ENCODE peak calls at places on chromosome 2, in ten cellular contexts. One of them, this sample, is unnamed.

GRCh38 chr2:168233166-168233565 is 14.2 kb downstream of the STK39 start:
- DNase-seq in hippocampal formation: no peak
- DNase-seq in GM13977: no peak
- DNase-seq in thoracic aorta: no peak
- DNase-seq in activated CD4-positive, alpha-beta T cell treated with anti-CD3 and anti-CD28 coated beads for 48 hours: no peak
- DNase-seq in stomach: no peak
- DNase-seq in T follicular helper cell: no peak
- DNase-seq in NCI-H2107: no peak
- DNase-seq in AG09309: no peak
- DNase-seq in activated T-cell treated with anti-CD3 and anti-CD28 coated beads for 1 hour: no peak
- DNase-seq in this sample: no peak

GRCh38 chr2:156430236-156430977 is 5.8 kb upstream of the GPD2 start:
- DNase-seq in hippocampal formation: no peak
- DNase-seq in GM13977: no peak
- DNase-seq in thoracic aorta: no peak
- DNase-seq in activated CD4-positive, alpha-beta T cell treated with anti-CD3 and anti-CD28 coated beads for 48 hours: no peak
- DNase-seq in stomach: no peak
- DNase-seq in T follicular helper cell: no peak
- DNase-seq in NCI-H2107: no peak
- DNase-seq in AG09309: no peak
- DNase-seq in activated T-cell treated with anti-CD3 and anti-CD28 coated beads for 1 hour: no peak
- DNase-seq in this sample: no peak

GRCh38 chr2:182301093-182301492 is 125.7 kb downstream of the PDE1A start:
- DNase-seq in hippocampal formation: no peak
- DNase-seq in GM13977: no peak
- DNase-seq in thoracic aorta: no peak
- DNase-seq in activated CD4-positive, alpha-beta T cell treated with anti-CD3 and anti-CD28 coated beads for 48 hours: no peak
- DNase-seq in stomach: no peak
- DNase-seq in T follicular helper cell: no peak
- DNase-seq in NCI-H2107: no peak
- DNase-seq in AG09309: no peak
- DNase-seq in activated T-cell treated with anti-CD3 and anti-CD28 coated beads for 1 hour: no peak
- DNase-seq in this sample: no peak

GRCh38 chr2:143575340-143575739 is 446.1 kb downstream of the ARHGAP15 start:
- DNase-seq in hippocampal formation: no peak
- DNase-seq in GM13977: no peak
- DNase-seq in thoracic aorta: no peak
- DNase-seq in activated CD4-positive, alpha-beta T cell treated with anti-CD3 and anti-CD28 coated beads for 48 hours: no peak
- DNase-seq in stomach: no peak
- DNase-seq in T follicular helper cell: no peak
- DNase-seq in NCI-H2107: no peak
- DNase-seq in AG09309: no peak
- DNase-seq in activated T-cell treated with anti-CD3 and anti-CD28 coated beads for 1 hour: no peak
- DNase-seq in this sample: no peak

GRCh38 chr2:205731521-205731965 is 49.2 kb downstream of the NRP2 start:
- DNase-seq in hippocampal formation: no peak
- DNase-seq in GM13977: no peak
- DNase-seq in thoracic aorta: no peak
- DNase-seq in activated CD4-positive, alpha-beta T cell treated with anti-CD3 and anti-CD28 coated beads for 48 hours: no peak
- DNase-seq in stomach: no peak
- DNase-seq in T follicular helper cell: no peak
- DNase-seq in NCI-H2107: no peak
- DNase-seq in AG09309: peak
- DNase-seq in activated T-cell treated with anti-CD3 and anti-CD28 coated beads for 1 hour: no peak
- DNase-seq in this sample: no peak

GRCh38 chr2:237180987-237181386 is 95.3 kb downstream of the COPS8 start:
- DNase-seq in hippocampal formation: no peak
- DNase-seq in GM13977: no peak
- DNase-seq in thoracic aorta: no peak
- DNase-seq in activated CD4-positive, alpha-beta T cell treated with anti-CD3 and anti-CD28 coated beads for 48 hours: no peak
- DNase-seq in stomach: no peak
- DNase-seq in T follicular helper cell: no peak
- DNase-seq in NCI-H2107: no peak
- DNase-seq in AG09309: no peak
- DNase-seq in activated T-cell treated with anti-CD3 and anti-CD28 coated beads for 1 hour: no peak
- DNase-seq in this sample: no peak

GRCh38 chr2:112880696-112881095 is 30.3 kb upstream of the IL37 start:
- DNase-seq in hippocampal formation: no peak
- DNase-seq in GM13977: no peak
- DNase-seq in thoracic aorta: no peak
- DNase-seq in activated CD4-positive, alpha-beta T cell treated with anti-CD3 and anti-CD28 coated beads for 48 hours: no peak
- DNase-seq in stomach: no peak
- DNase-seq in T follicular helper cell: no peak
- DNase-seq in NCI-H2107: no peak
- DNase-seq in AG09309: no peak
- DNase-seq in activated T-cell treated with anti-CD3 and anti-CD28 coated beads for 1 hour: no peak
- DNase-seq in this sample: no peak

GRCh38 chr2:221088506-221088905 is 483.6 kb downstream of the EPHA4 start:
- DNase-seq in hippocampal formation: no peak
- DNase-seq in GM13977: no peak
- DNase-seq in thoracic aorta: no peak
- DNase-seq in activated CD4-positive, alpha-beta T cell treated with anti-CD3 and anti-CD28 coated beads for 48 hours: no peak
- DNase-seq in stomach: no peak
- DNase-seq in T follicular helper cell: no peak
- DNase-seq in NCI-H2107: no peak
- DNase-seq in AG09309: no peak
- DNase-seq in activated T-cell treated with anti-CD3 and anti-CD28 coated beads for 1 hour: no peak
- DNase-seq in this sample: no peak